ENCODE peak calls at places on chromosomes 1 and 21, in seven cellular contexts. One of them, this sample, is unnamed.

GRCh38 chr1:61967750-61968149 is 225.5 kb downstream of the PATJ start:
- DNase-seq in MG63: no peak
- DNase-seq in CD8-positive, alpha-beta memory T cell: no peak
- DNase-seq in anterior cingulate cortex: no peak
- DNase-seq in neuronal stem cell: no peak
- DNase-seq in NCI-H1417: no peak
- DNase-seq in astrocyte of the spinal cord: no peak
- DNase-seq in this sample: no peak

GRCh38 chr1:65881070-65881594 is 88.4 kb downstream of the PDE4B start:
- DNase-seq in MG63: peak
- DNase-seq in CD8-positive, alpha-beta memory T cell: no peak
- DNase-seq in anterior cingulate cortex: no peak
- DNase-seq in neuronal stem cell: no peak
- DNase-seq in NCI-H1417: no peak
- DNase-seq in astrocyte of the spinal cord: no peak
- DNase-seq in this sample: peak

GRCh38 chr1:30704271-30704670 is 19.1 kb downstream of the MATN1 start:
- DNase-seq in MG63: peak
- DNase-seq in CD8-positive, alpha-beta memory T cell: no peak
- DNase-seq in anterior cingulate cortex: no peak
- DNase-seq in neuronal stem cell: no peak
- DNase-seq in NCI-H1417: no peak
- DNase-seq in astrocyte of the spinal cord: no peak
- DNase-seq in this sample: no peak

GRCh38 chr1:213499444-213499843 is 448.4 kb downstream of the RPS6KC1 start:
- DNase-seq in MG63: no peak
- DNase-seq in CD8-positive, alpha-beta memory T cell: no peak
- DNase-seq in anterior cingulate cortex: no peak
- DNase-seq in neuronal stem cell: no peak
- DNase-seq in NCI-H1417: no peak
- DNase-seq in astrocyte of the spinal cord: no peak
- DNase-seq in this sample: no peak

GRCh38 chr1:192263436-192263835 is 53.4 kb upstream of the RGS21 start:
- DNase-seq in MG63: peak
- DNase-seq in CD8-positive, alpha-beta memory T cell: no peak
- DNase-seq in anterior cingulate cortex: no peak
- DNase-seq in neuronal stem cell: no peak
- DNase-seq in NCI-H1417: no peak
- DNase-seq in astrocyte of the spinal cord: peak
- DNase-seq in this sample: peak

GRCh38 chr1:23613191-23614126 is 54.2 kb upstream of the ID3 start:
- DNase-seq in MG63: no peak
- DNase-seq in CD8-positive, alpha-beta memory T cell: peak
- DNase-seq in anterior cingulate cortex: no peak
- DNase-seq in neuronal stem cell: no peak
- DNase-seq in NCI-H1417: no peak
- DNase-seq in astrocyte of the spinal cord: no peak
- DNase-seq in this sample: no peak

GRCh38 chr1:160171352-160171751 is 19.0 kb upstream of the CASQ1 start:
- DNase-seq in MG63: no peak
- DNase-seq in CD8-positive, alpha-beta memory T cell: no peak
- DNase-seq in anterior cingulate cortex: no peak
- DNase-seq in neuronal stem cell: no peak
- DNase-seq in NCI-H1417: no peak
- DNase-seq in astrocyte of the spinal cord: peak
- DNase-seq in this sample: peak

GRCh38 chr1:177122461-177122860 is 42.1 kb downstream of the ASTN1 start:
- DNase-seq in MG63: no peak
- DNase-seq in CD8-positive, alpha-beta memory T cell: no peak
- DNase-seq in anterior cingulate cortex: no peak
- DNase-seq in neuronal stem cell: no peak
- DNase-seq in NCI-H1417: no peak
- DNase-seq in astrocyte of the spinal cord: no peak
- DNase-seq in this sample: no peak

GRCh38 chr21:42041711-42042110 is 29.4 kb upstream of the UMODL1 start:
- DNase-seq in MG63: no peak
- DNase-seq in CD8-positive, alpha-beta memory T cell: peak
- DNase-seq in anterior cingulate cortex: no peak
- DNase-seq in neuronal stem cell: no peak
- DNase-seq in NCI-H1417: no peak
- DNase-seq in astrocyte of the spinal cord: no peak
- DNase-seq in this sample: no peak

GRCh38 chr1:51948491-51948915 is 42.0 kb downstream of the RAB3B start:
- DNase-seq in MG63: no peak
- DNase-seq in CD8-positive, alpha-beta memory T cell: no peak
- DNase-seq in anterior cingulate cortex: no peak
- DNase-seq in neuronal stem cell: no peak
- DNase-seq in NCI-H1417: no peak
- DNase-seq in astrocyte of the spinal cord: no peak
- DNase-seq in this sample: no peak

GRCh38 chr1:162565460-162565859 is 3.9 kb downstream of the UAP1 start:
- DNase-seq in MG63: no peak
- DNase-seq in CD8-positive, alpha-beta memory T cell: no peak
- DNase-seq in anterior cingulate cortex: no peak
- DNase-seq in neuronal stem cell: no peak
- DNase-seq in NCI-H1417: no peak
- DNase-seq in astrocyte of the spinal cord: no peak
- DNase-seq in this sample: no peak

GRCh38 chr1:90417139-90417538 is 300.0 kb downstream of the BARHL2 start:
- DNase-seq in MG63: no peak
- DNase-seq in CD8-positive, alpha-beta memory T cell: no peak
- DNase-seq in anterior cingulate cortex: no peak
- DNase-seq in neuronal stem cell: no peak
- DNase-seq in NCI-H1417: no peak
- DNase-seq in astrocyte of the spinal cord: peak
- DNase-seq in this sample: peak

GRCh38 chr1:42765832-42766722 is 751 bp downstream of the P3H1 start:
- DNase-seq in MG63: peak
- DNase-seq in CD8-positive, alpha-beta memory T cell: peak
- DNase-seq in anterior cingulate cortex: no peak
- DNase-seq in neuronal stem cell: peak
- DNase-seq in NCI-H1417: peak
- DNase-seq in astrocyte of the spinal cord: peak
- DNase-seq in this sample: peak

GRCh38 chr1:163824490-163824889 is 502.7 kb downstream of the NUF2 start:
- DNase-seq in MG63: no peak
- DNase-seq in CD8-positive, alpha-beta memory T cell: no peak
- DNase-seq in anterior cingulate cortex: no peak
- DNase-seq in neuronal stem cell: no peak
- DNase-seq in NCI-H1417: no peak
- DNase-seq in astrocyte of the spinal cord: no peak
- DNase-seq in this sample: peak

GRCh38 chr1:181318858-181319235 is 164.5 kb upstream of the CACNA1E start:
- DNase-seq in MG63: peak
- DNase-seq in CD8-positive, alpha-beta memory T cell: no peak
- DNase-seq in anterior cingulate cortex: no peak
- DNase-seq in neuronal stem cell: no peak
- DNase-seq in NCI-H1417: no peak
- DNase-seq in astrocyte of the spinal cord: no peak
- DNase-seq in this sample: peak

GRCh38 chr1:36327421-36328087 is 4.1 kb upstream of the EVA1B start:
- DNase-seq in MG63: no peak
- DNase-seq in CD8-positive, alpha-beta memory T cell: no peak
- DNase-seq in anterior cingulate cortex: no peak
- DNase-seq in neuronal stem cell: no peak
- DNase-seq in NCI-H1417: no peak
- DNase-seq in astrocyte of the spinal cord: peak
- DNase-seq in this sample: no peak

GRCh38 chr1:111633736-111634135 is 14.1 kb downstream of the RAP1A start:
- DNase-seq in MG63: no peak
- DNase-seq in CD8-positive, alpha-beta memory T cell: no peak
- DNase-seq in anterior cingulate cortex: no peak
- DNase-seq in neuronal stem cell: no peak
- DNase-seq in NCI-H1417: no peak
- DNase-seq in astrocyte of the spinal cord: no peak
- DNase-seq in this sample: no peak

GRCh38 chr1:22365331-22366295 is 86.0 kb upstream of the ZBTB40 start:
- DNase-seq in MG63: no peak
- DNase-seq in CD8-positive, alpha-beta memory T cell: no peak
- DNase-seq in anterior cingulate cortex: no peak
- DNase-seq in neuronal stem cell: no peak
- DNase-seq in NCI-H1417: no peak
- DNase-seq in astrocyte of the spinal cord: peak
- DNase-seq in this sample: no peak

GRCh38 chr1:234997201-234998173 is 131.2 kb downstream of the TOMM20 start:
- DNase-seq in MG63: peak
- DNase-seq in CD8-positive, alpha-beta memory T cell: no peak
- DNase-seq in anterior cingulate cortex: peak
- DNase-seq in neuronal stem cell: no peak
- DNase-seq in NCI-H1417: no peak
- DNase-seq in astrocyte of the spinal cord: peak
- DNase-seq in this sample: peak

GRCh38 chr1:163205513-163205912 is 2.8 kb upstream of the RGS5 start:
- DNase-seq in MG63: no peak
- DNase-seq in CD8-positive, alpha-beta memory T cell: no peak
- DNase-seq in anterior cingulate cortex: no peak
- DNase-seq in neuronal stem cell: no peak
- DNase-seq in NCI-H1417: no peak
- DNase-seq in astrocyte of the spinal cord: peak
- DNase-seq in this sample: no peak

GRCh38 chr1:85799734-85800133 is 91.5 kb upstream of the ZNHIT6 start:
- DNase-seq in MG63: no peak
- DNase-seq in CD8-positive, alpha-beta memory T cell: no peak
- DNase-seq in anterior cingulate cortex: no peak
- DNase-seq in neuronal stem cell: no peak
- DNase-seq in NCI-H1417: no peak
- DNase-seq in astrocyte of the spinal cord: no peak
- DNase-seq in this sample: no peak

GRCh38 chr1:26693557-26694184 is 2.1 kb upstream of the ARID1A start:
- DNase-seq in MG63: peak
- DNase-seq in CD8-positive, alpha-beta memory T cell: no peak
- DNase-seq in anterior cingulate cortex: no peak
- DNase-seq in neuronal stem cell: peak
- DNase-seq in NCI-H1417: no peak
- DNase-seq in astrocyte of the spinal cord: no peak
- DNase-seq in this sample: peak

GRCh38 chr1:46506470-46507219 is 17.0 kb downstream of the DMBX1 start:
- DNase-seq in MG63: no peak
- DNase-seq in CD8-positive, alpha-beta memory T cell: no peak
- DNase-seq in anterior cingulate cortex: no peak
- DNase-seq in neuronal stem cell: no peak
- DNase-seq in NCI-H1417: no peak
- DNase-seq in astrocyte of the spinal cord: no peak
- DNase-seq in this sample: no peak